ENCODE peak calls at places on chromosomes 6 and 20, in five cellular contexts. V, R, M, X and O are unnamed samples.

GRCh38 chr20:24357169-24357568 is 112.3 kb upstream of the SYNDIG1 start:
- DNase-seq in V (no peak), R (peak; percentile 74), M (no peak), X (no peak), O (no peak)

GRCh38 chr6:158635427-158636073 is 9.0 kb downstream of the DYNLT1 start:
- DNase-seq in V (no peak), R (no peak), M (no peak), X (no peak), O (no peak)

GRCh38 chr6:32432050-32432450 is 7.6 kb upstream of the HLA-DRA start:
- DNase-seq in V (no peak), R (peak; percentile 70), M (no peak), X (peak; percentile 30), O (no peak)

GRCh38 chr6:113879186-113880096 is 22.3 kb downstream of the MARCKS start:
- DNase-seq in V (no peak), R (peak; percentile 89), M (no peak), X (peak; percentile 73), O (peak; percentile 73)

GRCh38 chr6:150006961-150007464 is 18.3 kb downstream of the RAET1L start:
- DNase-seq in V (no peak), R (peak; percentile 53), M (peak; percentile 41), X (no peak), O (peak; percentile 54)

GRCh38 chr6:25193147-25193864 is 85.9 kb upstream of the CARMIL1 start:
- DNase-seq in V (no peak), R (peak; percentile 43), M (no peak), X (peak; percentile 84), O (no peak)

GRCh38 chr20:7629880-7630279 is 310.4 kb downstream of the HAO1 start:
- DNase-seq in V (no peak), R (no peak), M (no peak), X (no peak), O (no peak)

GRCh38 chr6:81767163-81768000 is 14.9 kb upstream of the TENT5A start:
- DNase-seq in V (no peak), R (no peak), M (no peak), X (no peak), O (no peak)

GRCh38 chr6:34771727-34772126 is 14.4 kb downstream of the SNRPC start:
- DNase-seq in V (no peak), R (no peak), M (no peak), X (no peak), O (no peak)

GRCh38 chr6:98574991-98575390 is 259.4 kb upstream of the POU3F2 start:
- DNase-seq in V (no peak), R (peak; percentile 23), M (no peak), X (no peak), O (no peak)

GRCh38 chr6:83984411-83984810 is 49.2 kb upstream of the MRAP2 start:
- DNase-seq in V (no peak), R (no peak), M (no peak), X (no peak), O (no peak)

GRCh38 chr6:149346075-149346474 is 28.6 kb downstream of the TAB2 start:
- DNase-seq in V (no peak), R (no peak), M (no peak), X (no peak), O (no peak)

GRCh38 chr6:80872194-80872950 is 765.9 kb downstream of the BCKDHB start:
- DNase-seq in V (no peak), R (no peak), M (no peak), X (no peak), O (no peak)

GRCh38 chr6:44211284-44211683 is 5.4 kb upstream of the MYMX start:
- DNase-seq in V (no peak), R (no peak), M (no peak), X (no peak), O (no peak)

GRCh38 chr20:16974080-16974854 is 226.1 kb downstream of the OTOR start:
- DNase-seq in V (no peak), R (no peak), M (no peak), X (no peak), O (no peak)

GRCh38 chr6:35178932-35179832 is 34.6 kb upstream of the SCUBE3 start:
- DNase-seq in V (no peak), R (no peak), M (no peak), X (no peak), O (no peak)

GRCh38 chr20:35226126-35226774 is at the start of gene MMP24:
- DNase-seq in V (no peak), R (peak; percentile 25), M (no peak), X (no peak), O (peak; percentile 80)

GRCh38 chr20:58161192-58161591 is 67.3 kb downstream of the ANKRD60 start:
- DNase-seq in V (no peak), R (no peak), M (no peak), X (no peak), O (no peak)

GRCh38 chr20:31602779-31603441 is 2.2 kb upstream of the ID1 start:
- DNase-seq in V (no peak), R (peak; percentile 71), M (peak; percentile 22), X (no peak), O (no peak)

GRCh38 chr6:161327360-161327953 is 53.6 kb upstream of the AGPAT4 start:
- DNase-seq in V (no peak), R (peak; percentile 11), M (no peak), X (no peak), O (no peak)

GRCh38 chr6:25727028-25727427 is 27.5 kb upstream of the SLC17A4 start:
- DNase-seq in V (no peak), R (no peak), M (no peak), X (no peak), O (no peak)

GRCh38 chr20:62723351-62723750 is 14.7 kb downstream of the NTSR1 start:
- DNase-seq in V (no peak), R (peak; percentile 70), M (no peak), X (no peak), O (no peak)

GRCh38 chr20:31835977-31836852 is 9.2 kb downstream of the FOXS1 start:
- DNase-seq in V (no peak), R (no peak), M (no peak), X (peak; percentile 97), O (no peak)

GRCh38 chr6:151494235-151494950 is 576 bp downstream of the CCDC170 start:
- DNase-seq in V (no peak), R (peak; percentile 87), M (peak; percentile 10), X (peak; percentile 33), O (peak; percentile 48)

GRCh38 chr20:1467355-1468116 is 887 bp upstream of the NSFL1C start:
- DNase-seq in V (no peak), R (peak; percentile 45), M (no peak), X (no peak), O (peak; percentile 2)

GRCh38 chr6:152146385-152146784 is 338.9 kb downstream of the ESR1 start:
- DNase-seq in V (no peak), R (no peak), M (no peak), X (no peak), O (no peak)

GRCh38 chr6:5747379-5747778 is 259.3 kb downstream of the NRN1 start:
- DNase-seq in V (no peak), R (no peak), M (no peak), X (no peak), O (no peak)

GRCh38 chr6:168785720-168786511 is 344.9 kb downstream of the SMOC2 start:
- DNase-seq in V (no peak), R (no peak), M (no peak), X (peak; percentile 7), O (no peak)

GRCh38 chr6:63764318-63764916 is 128.8 kb downstream of the PHF3 start:
- DNase-seq in V (no peak), R (peak; percentile 56), M (no peak), X (no peak), O (no peak)

GRCh38 chr20:10556519-10557083 is 117.2 kb downstream of the JAG1 start:
- DNase-seq in V (no peak), R (no peak), M (no peak), X (no peak), O (no peak)

GRCh38 chr20:51910202-51911050 is 108.1 kb upstream of the SALL4 start:
- DNase-seq in V (no peak), R (peak; percentile 58), M (no peak), X (peak; percentile 64), O (no peak)

GRCh38 chr6:15036690-15037245 is 209.1 kb upstream of the JARID2 start:
- DNase-seq in V (no peak), R (peak; percentile 94), M (no peak), X (no peak), O (peak; percentile 66)

GRCh38 chr6:155142163-155142901 is 121.5 kb upstream of the CLDN20 start:
- DNase-seq in V (no peak), R (no peak), M (no peak), X (no peak), O (no peak)

GRCh38 chr6:144564202-144564601 is 279.1 kb downstream of the UTRN start:
- DNase-seq in V (no peak), R (no peak), M (no peak), X (no peak), O (no peak)